ENCODE peak calls at places on chromosomes 3 and 15, in eight cellular contexts. H is body of pancreas, L is adrenal gland, C is transverse colon, I is Panc1, X is sigmoid colon, Q is psoas muscle, B is uterus. M is an unnamed sample.
A peak's percentile ranks its signal among the peaks of the same experiment; 100 is the strongest.

GRCh38 chr3:118772036-118773030 is 262.3 kb downstream of the IGSF11 start:
- DNase-seq in H (no peak), L (no peak), C (no peak), I (no peak), X (no peak), Q (no peak), B (no peak), M (no peak)

GRCh38 chr3:121970047-121970446 is 52.0 kb downstream of the ILDR1 start:
- DNase-seq in H (no peak), L (no peak), C (no peak), I (no peak), X (no peak), Q (no peak), B (no peak), M (no peak)

GRCh38 chr15:41494190-41494921 is 682 bp downstream of the ITPKA start:
- DNase-seq in H (peak; percentile 27), L (peak; percentile 58), C (peak; percentile 46), I (no peak), X (no peak), Q (no peak), B (peak; percentile 23), M (no peak)

GRCh38 chr15:85289677-85290365 is 90.6 kb upstream of the AKAP13 start:
- DNase-seq in H (peak; percentile 66), L (peak; percentile 87), C (peak; percentile 40), I (peak; percentile 32), X (no peak), Q (peak; percentile 72), B (no peak), M (no peak)

GRCh38 chr3:178562869-178563232 is 26.6 kb downstream of the KCNMB2 start:
- DNase-seq in H (no peak), L (no peak), C (no peak), I (no peak), X (no peak), Q (no peak), B (no peak), M (no peak)

GRCh38 chr15:79644091-79644490 is 212.0 kb downstream of the MINAR1 start:
- DNase-seq in H (no peak), L (no peak), C (no peak), I (peak; percentile 43), X (no peak), Q (no peak), B (no peak), M (no peak)

GRCh38 chr3:87503901-87504498 is 227.6 kb upstream of the POU1F1 start:
- DNase-seq in H (peak; percentile 44), L (no peak), C (peak; percentile 9), I (peak; percentile 41), X (no peak), Q (no peak), B (no peak), M (no peak)

GRCh38 chr3:11379824-11380281 is 107.7 kb downstream of the ATG7 start:
- DNase-seq in H (no peak), L (no peak), C (no peak), I (no peak), X (no peak), Q (no peak), B (no peak), M (no peak)

GRCh38 chr15:34436126-34436955 is 1.3 kb downstream of the GOLGA8A start:
- DNase-seq in H (no peak), L (no peak), C (no peak), I (no peak), X (no peak), Q (no peak), B (no peak), M (no peak)

GRCh38 chr3:155252535-155252934 is 40.9 kb downstream of the STRIT1 start:
- DNase-seq in H (no peak), L (no peak), C (no peak), I (no peak), X (no peak), Q (no peak), B (no peak), M (no peak)

GRCh38 chr3:185823280-185824044 is 1.4 kb downstream of the IGF2BP2 start:
- DNase-seq in H (peak; percentile 43), L (peak; percentile 59), C (peak; percentile 53), I (no peak), X (peak; percentile 69), Q (peak; percentile 57), B (peak; percentile 22), M (peak; percentile 69)

GRCh38 chr3:170211668-170212067 is 10.6 kb upstream of the PRKCI start:
- DNase-seq in H (no peak), L (no peak), C (no peak), I (no peak), X (no peak), Q (no peak), B (no peak), M (no peak)

GRCh38 chr15:88652456-88653199 is 13.8 kb downstream of the ISG20 start:
- DNase-seq in H (no peak), L (no peak), C (no peak), I (no peak), X (peak; percentile 46), Q (no peak), B (no peak), M (no peak)

GRCh38 chr15:88650556-88650955 is 11.7 kb downstream of the ISG20 start:
- DNase-seq in H (no peak), L (peak; percentile 33), C (no peak), I (no peak), X (peak; percentile 30), Q (no peak), B (no peak), M (peak; percentile 38)

GRCh38 chr15:88653200-88654064 is 14.6 kb downstream of the ISG20 start:
- DNase-seq in H (no peak), L (no peak), C (no peak), I (no peak), X (peak; percentile 53), Q (no peak), B (no peak), M (peak; percentile 47)

GRCh38 chr15:88651293-88651692 is 12.5 kb downstream of the ISG20 start:
- DNase-seq in H (no peak), L (no peak), C (no peak), I (no peak), X (peak; percentile 32), Q (no peak), B (no peak), M (no peak)

GRCh38 chr15:88651971-88652370 is 13.2 kb downstream of the ISG20 start:
- DNase-seq in H (no peak), L (no peak), C (no peak), I (no peak), X (peak; percentile 56), Q (no peak), B (no peak), M (no peak)
- H3K27ac ChIP-seq in H (no peak overlapping the region), L (no peak overlapping the region), C (no peak overlapping the region), I (no peak overlapping the region), X (no peak overlapping the region), Q (no peak overlapping the region), B (no peak overlapping the region), M (no peak overlapping the region)

DNA sequence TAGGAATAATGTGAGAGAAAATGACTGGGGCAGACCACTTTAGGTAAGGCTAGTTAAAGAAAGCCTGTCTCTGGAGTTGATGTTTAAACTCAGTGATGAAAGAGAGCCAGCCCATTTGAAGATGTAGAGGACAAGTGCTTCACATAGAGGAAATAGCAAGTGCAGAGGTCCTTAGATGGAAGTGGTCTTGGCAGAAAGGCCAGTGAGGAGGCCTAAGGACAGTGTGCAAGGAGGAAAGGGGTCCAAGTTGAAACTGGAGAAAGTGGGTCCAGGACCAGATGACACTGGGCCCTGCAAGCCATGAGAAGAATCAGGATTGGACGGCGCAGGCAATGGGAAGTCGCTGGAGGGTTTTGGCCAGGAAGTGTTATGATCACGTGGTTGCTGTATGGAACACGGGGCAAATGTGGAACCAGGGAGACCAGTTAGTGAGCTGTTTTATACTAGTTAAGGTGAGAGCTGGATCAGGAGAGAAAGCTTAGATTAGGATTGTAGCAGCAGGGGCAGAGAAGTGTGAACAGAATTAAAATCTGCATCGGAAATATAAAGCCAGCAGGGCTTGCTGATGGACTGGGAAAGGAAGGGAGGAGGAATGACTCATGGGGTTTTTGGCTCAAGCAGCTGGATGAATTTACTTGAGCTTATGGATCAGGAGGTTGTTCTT is 48.0 kb upstream of the SCAANT1 start:
- DNase-seq in H (peak; percentile 48), L (no peak), C (peak; percentile 34), I (peak; percentile 67), X (no peak), Q (peak; percentile 61), B (peak; percentile 28), M (peak; percentile 76)
- TF ChIP-seq CTCF in H (no peak), L (no peak), C (no peak), I (no peak), X (no peak), Q (no peak), B (no peak), M (no peak)

DNA sequence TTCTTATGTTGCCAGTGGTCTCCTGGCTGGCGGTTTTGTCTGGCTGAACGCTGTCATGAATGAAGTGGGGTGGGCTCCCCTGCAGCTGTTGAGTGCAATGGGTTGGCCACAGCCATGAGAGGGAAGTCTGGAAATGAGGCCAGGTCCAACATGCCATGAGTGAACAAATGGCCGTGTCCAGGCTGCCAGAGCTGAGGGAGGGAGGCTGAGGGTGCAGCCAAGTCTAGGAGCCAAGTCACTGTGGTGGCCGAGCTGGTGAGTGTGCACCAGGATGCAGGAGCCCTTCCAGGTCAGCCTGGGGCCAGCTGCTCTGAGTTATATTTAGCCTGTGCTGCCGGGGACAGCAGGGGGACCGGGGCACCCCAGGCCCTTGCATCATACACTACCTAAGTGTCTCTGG is 24.7 kb upstream of the PRR23E start:
- DNase-seq in H (no peak), L (no peak), C (no peak), I (no peak), X (no peak), Q (peak; percentile 91), B (no peak), M (peak; percentile 59)
- H3K27ac ChIP-seq in H (no peak overlapping the region), L (no peak overlapping the region), C (no peak overlapping the region), I (no peak overlapping the region), X (no peak overlapping the region), Q (peak overlapping the region; percentile 62), B (no peak overlapping the region), M (no peak overlapping the region)

GRCh38 chr3:124246366-124246765 is 254.4 kb upstream of the ROPN1 start:
- DNase-seq in H (no peak), L (no peak), C (no peak), I (no peak), X (no peak), Q (no peak), B (no peak), M (no peak)

GRCh38 chr3:124248471-124249028 is 256.6 kb upstream of the ROPN1 start:
- DNase-seq in H (peak; percentile 25), L (peak; percentile 91), C (peak; percentile 82), I (no peak), X (peak; percentile 70), Q (peak; percentile 66), B (peak; percentile 41), M (peak; percentile 81)

GRCh38 chr3:124250053-124250452 is 258.1 kb upstream of the ROPN1 start:
- DNase-seq in H (no peak), L (no peak), C (no peak), I (no peak), X (no peak), Q (no peak), B (no peak), M (no peak)

GRCh38 chr3:124243253-124243859 is 251.4 kb upstream of the ROPN1 start:
- DNase-seq in H (no peak), L (no peak), C (no peak), I (no peak), X (no peak), Q (no peak), B (no peak), M (no peak)

DNA sequence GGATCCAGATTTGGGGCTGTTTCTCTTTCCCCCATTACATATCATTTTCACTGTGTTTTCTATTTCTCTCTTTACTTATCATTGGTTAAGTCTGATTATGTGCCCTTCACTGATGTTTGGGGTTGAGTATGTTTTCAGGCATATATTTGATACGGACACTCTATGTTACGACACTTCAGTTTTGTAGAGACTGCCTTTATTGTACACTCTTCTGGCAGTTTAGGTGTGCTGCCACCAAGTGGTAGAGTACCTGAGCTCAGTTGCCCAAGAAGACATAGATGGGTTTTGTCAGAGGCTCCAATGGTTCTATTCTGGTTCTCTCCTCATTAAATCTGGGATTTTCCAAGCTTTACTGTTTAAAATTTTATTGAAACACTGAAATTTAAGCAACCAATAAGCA is 255.0 kb upstream of the ROPN1 start:
- DNase-seq in H (no peak), L (no peak), C (peak; percentile 19), I (peak; percentile 12), X (no peak), Q (no peak), B (no peak), M (no peak)
- TF ChIP-seq CTCF in H (peak; percentile 21), L (peak; percentile 31), C (peak; percentile 35), I (peak; percentile 69), X (peak; percentile 16), Q (peak; percentile 53), B (peak; percentile 9), M (peak; percentile 10)

M was measured in tibial artery.